ENCODE peak calls at places on chromosome 14, in five cellular contexts. V is GM12878, L is HCT116, I is H1, M is HepG2. Y is an unnamed sample.

GRCh38 chr14:86296173-86296572 is 766.2 kb downstream of the FLRT2 start:
- DNase-seq in I (no peak), M (no peak), V (no peak), L (no peak), Y (no peak)

GRCh38 chr14:97129639-97130038 is 332.5 kb downstream of the VRK1 start:
- DNase-seq in V (no peak), M (no peak), I (no peak), L (no peak), Y (no peak)

GRCh38 chr14:102985665-102986064 is 63.2 kb downstream of the AMN start:
- DNase-seq in M (no peak), L (no peak), V (peak), I (no peak), Y (no peak)

GRCh38 chr14:64878775-64879634 is 702 bp downstream of the SPTB start:
- DNase-seq in I (no peak), V (no peak), M (no peak), L (no peak), Y (no peak)

GRCh38 chr14:71403673-71404072 is 496.4 kb downstream of the PCNX1 start:
- DNase-seq in I (no peak), L (peak), V (peak), M (peak), Y (no peak)

GRCh38 chr14:18688346-18688745 is 87.4 kb downstream of the OR11H12 start:
- DNase-seq in L (no peak), V (no peak), M (no peak), I (no peak), Y (peak)

GRCh38 chr14:59321184-59321952 is 132.9 kb downstream of the DAAM1 start:
- DNase-seq in V (no peak), L (no peak), I (no peak), M (no peak), Y (no peak)

GRCh38 chr14:95462491-95462890 is 54.0 kb downstream of the SYNE3 start:
- DNase-seq in V (no peak), M (no peak), I (no peak), L (no peak), Y (no peak)

GRCh38 chr14:72651081-72651480 is 242.8 kb downstream of the DPF3 start:
- DNase-seq in I (no peak), M (no peak), L (no peak), V (no peak), Y (no peak)

GRCh38 chr14:65431951-65432350 is 19.4 kb downstream of the FUT8 start:
- DNase-seq in V (no peak), L (no peak), I (no peak), M (no peak), Y (peak)

GRCh38 chr14:99510556-99511139 is 29.4 kb downstream of the CCNK start:
- DNase-seq in V (no peak), L (no peak), M (no peak), I (no peak), Y (no peak)

GRCh38 chr14:33938131-33938949 is 12.5 kb downstream of the EGLN3 start:
- DNase-seq in M (peak), I (no peak), L (peak), V (peak), Y (no peak)

DNA sequence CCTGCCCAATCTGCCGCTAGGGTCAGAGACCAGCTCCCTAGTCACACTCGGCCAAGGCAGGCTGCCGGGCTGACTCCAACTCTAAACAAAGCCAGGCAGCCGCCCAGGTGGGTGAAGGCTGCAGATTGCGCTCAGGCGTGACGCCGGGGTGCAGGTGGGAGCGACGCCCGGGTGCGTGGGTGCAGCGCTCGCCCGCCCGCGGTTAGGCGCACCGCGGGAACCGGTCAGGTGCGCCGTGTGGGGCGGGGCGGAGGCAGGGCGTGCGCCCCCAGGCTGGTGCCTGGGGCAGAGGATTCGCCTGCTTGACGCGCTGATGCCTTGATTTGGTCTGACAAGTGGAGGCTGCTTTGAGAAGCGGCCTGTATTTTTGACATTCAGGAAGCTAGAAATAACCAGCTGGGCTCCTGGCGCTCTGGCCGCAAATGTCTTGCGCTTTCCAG is 126.7 kb upstream of the HIF1A start:
- DNase-seq in M (no peak), I (no peak), V (peak), L (no peak), Y (no peak)
- TF ChIP-seq JUND in M (no peak), I (no peak), V (no peak), L (no peak), Y (no peak)

GRCh38 chr14:54362089-54362504 is 34.7 kb upstream of the CDKN3 start:
- DNase-seq in I (peak), L (no peak), V (no peak), M (no peak), Y (no peak)

GRCh38 chr14:54362759-54363437 is 33.9 kb upstream of the CDKN3 start:
- DNase-seq in L (no peak), M (no peak), V (no peak), I (no peak), Y (no peak)

GRCh38 chr14:54356172-54356571 is 40.6 kb upstream of the CDKN3 start:
- DNase-seq in M (peak), I (no peak), V (no peak), L (no peak), Y (no peak)

GRCh38 chr14:54364555-54365415 is 32.0 kb upstream of the CDKN3 start:
- DNase-seq in I (no peak), L (no peak), M (peak), V (no peak), Y (no peak)

GRCh38 chr14:54360667-54361066 is 36.1 kb upstream of the CDKN3 start:
- DNase-seq in V (no peak), I (no peak), L (no peak), M (peak), Y (no peak)
- TF ChIP-seq JUND in V (no peak), I (no peak), L (no peak), M (no peak), Y (no peak)

DNA sequence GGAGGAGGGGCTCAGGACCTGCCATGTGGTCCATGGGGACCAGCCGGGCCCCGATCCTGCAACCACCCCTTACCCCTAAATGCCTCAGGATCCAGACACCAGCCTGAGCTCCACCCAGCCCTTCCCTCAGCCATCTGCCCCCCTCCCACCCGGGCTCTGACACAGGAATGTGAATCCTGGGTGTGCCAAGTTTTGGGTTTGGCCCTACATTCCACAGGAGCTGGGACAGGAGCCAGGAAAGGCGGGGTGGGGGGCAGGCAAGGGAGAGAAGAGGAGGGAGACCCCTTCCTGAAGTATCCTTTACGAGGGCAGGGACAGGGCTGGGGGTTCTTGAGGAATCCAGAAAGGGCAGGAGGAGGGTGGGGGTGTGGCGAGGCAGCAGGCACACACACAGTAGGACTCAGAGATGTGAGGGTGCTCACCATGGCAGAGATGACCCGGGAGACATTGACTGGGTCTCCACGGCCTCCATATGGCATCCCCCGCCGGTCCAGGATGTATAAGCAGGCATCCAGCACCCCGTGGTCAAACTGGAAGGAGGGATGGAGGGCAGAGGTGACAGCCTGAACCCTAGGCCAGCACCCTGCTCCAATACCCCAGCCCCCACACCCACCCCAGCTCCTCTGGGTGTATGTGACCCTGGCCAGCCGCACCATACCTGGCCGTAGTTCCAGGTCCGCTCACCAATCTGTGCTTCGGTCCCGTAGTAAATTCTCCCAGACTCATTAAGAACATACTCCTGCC is 3.5 kb downstream of the TGM1 start:
- DNase-seq in I (no peak), L (no peak), M (no peak), V (no peak), Y (peak)
- TF ChIP-seq JUND in I (no peak), L (no peak), M (no peak), V (no peak), Y (no peak)

GRCh38 chr14:101492716-101493115 is 68.6 kb upstream of the DIO3 start:
- DNase-seq in L (no peak), M (no peak), V (no peak), I (no peak), Y (no peak)
- TF ChIP-seq JUND in L (no peak), M (no peak), V (no peak), I (no peak), Y (no peak)

GRCh38 chr14:51996148-51996746 is 6.9 kb downstream of the RTRAF start:
- DNase-seq in I (no peak), L (no peak), V (no peak), M (no peak), Y (peak)
- TF ChIP-seq JUND in I (no peak), L (no peak), V (no peak), M (no peak), Y (no peak)

GRCh38 chr14:104443391-104444158 is 136.0 kb upstream of the C14orf180 start:
- DNase-seq in L (no peak), I (peak), M (no peak), V (no peak), Y (no peak)
- TF ChIP-seq JUND in L (no peak), I (no peak), M (no peak), V (no peak), Y (no peak)

GRCh38 chr14:36069535-36069900 is 107.0 kb downstream of the PTCSC3 start:
- DNase-seq in L (peak), I (peak), M (peak), V (no peak), Y (peak)
- TF ChIP-seq JUND in L (no peak), I (no peak), M (no peak), V (no peak), Y (no peak)